ENCODE peak calls at places on chromosome 16, in seven cellular contexts. J is AG09309, B is BE2C, G is cardiac fibroblast, T is HepG2, L is coronary artery, M is ascending aorta. V is an unnamed sample.

GRCh38 chr16:14057878-14058382 is 13.2 kb upstream of the MRTFB start:
- DNase-seq in M (peak), L (no peak), B (no peak), G (peak), T (no peak), J (no peak), V (peak)

GRCh38 chr16:8751481-8752311 is 45.7 kb downstream of the TMEM186 start:
- DNase-seq in G (peak), J (peak), L (no peak), T (peak), B (no peak), M (no peak), V (no peak)

GRCh38 chr16:58012481-58012880 is 11.3 kb downstream of the USB1 start:
- DNase-seq in T (no peak), M (no peak), B (no peak), G (no peak), J (no peak), L (no peak), V (no peak)

GRCh38 chr16:66058181-66058580 is 308.3 kb upstream of the CDH5 start:
- DNase-seq in L (no peak), J (peak), G (peak), B (no peak), M (no peak), T (no peak), V (no peak)

GRCh38 chr16:11101283-11101682 is 154.7 kb downstream of the SOCS1 start:
- DNase-seq in G (no peak), B (no peak), L (no peak), M (no peak), J (no peak), T (no peak), V (no peak)

GRCh38 chr16:81939164-81940067 is 71.9 kb downstream of the SDR42E1 start:
- DNase-seq in B (no peak), J (no peak), L (no peak), T (no peak), M (no peak), G (no peak), V (no peak)

GRCh38 chr16:35562919-35563318 is 2103.5 kb downstream of the TP53TG3F start:
- DNase-seq in J (no peak), M (no peak), T (no peak), G (no peak), B (no peak), L (no peak), V (no peak)

GRCh38 chr16:55116165-55116894 is 185.7 kb downstream of the IRX5 start:
- DNase-seq in M (no peak), B (no peak), L (no peak), J (peak), G (no peak), T (no peak), V (no peak)

GRCh38 chr16:79007614-79008013 is 592.9 kb downstream of the MAF start:
- DNase-seq in G (no peak), J (no peak), B (no peak), T (no peak), L (no peak), M (no peak), V (no peak)

GRCh38 chr16:51434567-51435198 is 283.6 kb upstream of the SALL1 start:
- DNase-seq in G (no peak), J (no peak), L (no peak), T (no peak), B (no peak), M (no peak), V (no peak)

GRCh38 chr16:88963583-88963982 is 13.4 kb downstream of the CBFA2T3 start:
- DNase-seq in J (no peak), B (no peak), L (no peak), T (no peak), M (no peak), G (no peak), V (no peak)

GRCh38 chr16:82748026-82748425 is 121.3 kb downstream of the CDH13 start:
- DNase-seq in T (no peak), M (peak), B (no peak), J (peak), G (peak), L (no peak), V (no peak)

GRCh38 chr16:57258910-57259475 is 13.9 kb downstream of the ARL2BP start:
- DNase-seq in G (no peak), T (no peak), J (no peak), B (no peak), M (peak), L (no peak), V (no peak)

GRCh38 chr16:59204589-59204988 is 470.5 kb upstream of the GOT2 start:
- DNase-seq in B (no peak), G (no peak), L (no peak), J (no peak), M (no peak), T (no peak), V (no peak)

GRCh38 chr16:10297341-10298006 is 88.4 kb upstream of the ATF7IP2 start:
- DNase-seq in L (no peak), M (peak), B (no peak), J (no peak), G (no peak), T (peak), V (no peak)

GRCh38 chr16:27475561-27475960 is 73.6 kb downstream of the IL21R start:
- DNase-seq in J (peak), L (no peak), T (no peak), M (no peak), B (no peak), G (peak), V (no peak)

GRCh38 chr16:19415461-19415860 is 2.2 kb upstream of the TMC5 start:
- DNase-seq in G (no peak), M (no peak), J (no peak), B (no peak), L (no peak), T (no peak), V (no peak)

GRCh38 chr16:19406891-19407491 is 10.7 kb upstream of the TMC5 start:
- DNase-seq in M (no peak), J (no peak), T (no peak), G (no peak), B (no peak), L (no peak), V (no peak)

GRCh38 chr16:19415918-19416317 is 1.8 kb upstream of the TMC5 start:
- DNase-seq in J (no peak), G (no peak), T (no peak), M (no peak), L (no peak), B (no peak), V (no peak)

GRCh38 chr16:19411298-19411697 is 6.4 kb upstream of the TMC5 start:
- DNase-seq in M (no peak), J (no peak), G (no peak), B (no peak), T (no peak), L (no peak), V (no peak)

GRCh38 chr16:19410435-19411153 is 7.1 kb upstream of the TMC5 start:
- DNase-seq in B (peak), M (no peak), J (no peak), G (no peak), T (no peak), L (no peak), V (no peak)
- TF ChIP-seq CTCF in B (no peak), M (no peak), J (no peak), G (no peak), T (peak), L (no peak), V (no peak)

GRCh38 chr16:48420437-48420836 is 35.2 kb upstream of the SIAH1 start:
- DNase-seq in L (no peak), B (no peak), T (no peak), M (no peak), J (no peak), G (no peak), V (no peak)
- TF ChIP-seq CTCF in L (no peak), B (no peak), T (no peak), M (no peak), J (no peak), G (no peak), V (no peak)

GRCh38 chr16:576197-576822 is 6.5 kb downstream of the PIGQ start:
- DNase-seq in J (no peak), M (no peak), G (no peak), T (no peak), L (no peak), B (no peak), V (no peak)
- TF ChIP-seq CTCF in J (no peak), M (no peak), G (no peak), T (peak), L (no peak), B (no peak), V (no peak)

GRCh38 chr16:80369138-80369537 is 171.7 kb upstream of the DYNLRB2 start:
- DNase-seq in L (peak), M (no peak), B (no peak), T (no peak), G (no peak), J (no peak), V (peak)

GRCh38 chr16:80372341-80372740 is 168.5 kb upstream of the DYNLRB2 start:
- DNase-seq in J (no peak), G (no peak), B (no peak), L (no peak), M (no peak), T (no peak), V (no peak)

GRCh38 chr16:80367037-80367658 is 173.6 kb upstream of the DYNLRB2 start:
- DNase-seq in B (no peak), L (no peak), G (no peak), J (no peak), M (no peak), T (no peak), V (no peak)

GRCh38 chr16:80366023-80366422 is 174.8 kb upstream of the DYNLRB2 start:
- DNase-seq in G (no peak), B (no peak), L (no peak), J (no peak), T (no peak), M (no peak), V (no peak)

GRCh38 chr16:80369559-80369958 is 171.2 kb upstream of the DYNLRB2 start:
- DNase-seq in J (peak), L (peak), B (no peak), T (peak), M (no peak), G (peak), V (peak)
- TF ChIP-seq CTCF in J (peak), L (peak), B (no peak), T (peak), M (peak), G (peak), V (peak)

GRCh38 chr16:31456988-31457360 is 2.3 kb upstream of the ARMC5 start:
- DNase-seq in G (no peak), J (no peak), M (peak), B (no peak), L (no peak), T (no peak), V (no peak)

GRCh38 chr16:31452631-31453106 is 6.6 kb upstream of the ARMC5 start:
- DNase-seq in T (no peak), B (no peak), G (peak), L (no peak), J (peak), M (peak), V (no peak)

GRCh38 chr16:31458073-31458834 is 1.0 kb upstream of the ARMC5 start:
- DNase-seq in M (no peak), B (peak), G (peak), J (no peak), L (no peak), T (peak), V (no peak)

GRCh38 chr16:31453255-31454204 is 5.8 kb upstream of the ARMC5 start:
- DNase-seq in G (peak), B (no peak), M (peak), J (no peak), T (peak), L (no peak), V (no peak)

DNA sequence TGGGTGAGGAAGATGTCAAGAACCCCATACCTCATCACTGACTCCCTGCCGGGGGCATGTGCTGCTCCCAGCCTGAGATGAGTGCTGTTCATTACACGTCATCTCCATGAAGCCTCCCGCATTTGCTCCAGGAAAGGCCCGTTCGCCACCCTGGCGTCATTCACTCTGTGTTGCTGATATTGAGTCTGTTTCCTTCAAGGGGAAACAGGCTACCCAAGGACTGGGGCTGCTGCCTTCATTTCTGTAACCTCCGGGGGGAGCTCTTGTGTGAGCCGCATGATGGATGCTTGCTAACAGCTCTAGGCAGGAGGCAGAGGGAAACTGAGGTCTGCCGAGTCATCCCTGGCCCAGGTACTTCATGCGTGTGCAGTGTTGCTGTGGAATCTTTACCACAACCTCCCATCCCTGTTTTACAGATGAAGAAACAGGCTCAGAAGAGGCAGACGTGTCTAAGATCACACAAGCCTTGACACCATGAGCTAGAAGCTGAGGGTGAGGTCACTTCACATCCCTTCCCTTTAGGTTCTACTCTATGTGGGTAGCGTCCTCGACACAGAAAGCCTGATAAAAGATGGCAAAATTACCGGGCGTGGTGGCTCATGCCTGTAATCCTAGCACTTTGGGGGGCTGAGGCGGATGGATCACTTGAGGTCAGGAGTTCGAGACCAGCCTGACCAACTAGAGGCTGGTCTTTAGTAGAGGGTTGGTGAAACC is 3.5 kb upstream of the ARMC5 start:
- DNase-seq in G (peak), M (no peak), J (no peak), T (no peak), B (peak), L (no peak), V (no peak)
- TF ChIP-seq CTCF in G (peak), M (no peak), J (no peak), T (peak), B (peak), L (no peak), V (peak)

DNA sequence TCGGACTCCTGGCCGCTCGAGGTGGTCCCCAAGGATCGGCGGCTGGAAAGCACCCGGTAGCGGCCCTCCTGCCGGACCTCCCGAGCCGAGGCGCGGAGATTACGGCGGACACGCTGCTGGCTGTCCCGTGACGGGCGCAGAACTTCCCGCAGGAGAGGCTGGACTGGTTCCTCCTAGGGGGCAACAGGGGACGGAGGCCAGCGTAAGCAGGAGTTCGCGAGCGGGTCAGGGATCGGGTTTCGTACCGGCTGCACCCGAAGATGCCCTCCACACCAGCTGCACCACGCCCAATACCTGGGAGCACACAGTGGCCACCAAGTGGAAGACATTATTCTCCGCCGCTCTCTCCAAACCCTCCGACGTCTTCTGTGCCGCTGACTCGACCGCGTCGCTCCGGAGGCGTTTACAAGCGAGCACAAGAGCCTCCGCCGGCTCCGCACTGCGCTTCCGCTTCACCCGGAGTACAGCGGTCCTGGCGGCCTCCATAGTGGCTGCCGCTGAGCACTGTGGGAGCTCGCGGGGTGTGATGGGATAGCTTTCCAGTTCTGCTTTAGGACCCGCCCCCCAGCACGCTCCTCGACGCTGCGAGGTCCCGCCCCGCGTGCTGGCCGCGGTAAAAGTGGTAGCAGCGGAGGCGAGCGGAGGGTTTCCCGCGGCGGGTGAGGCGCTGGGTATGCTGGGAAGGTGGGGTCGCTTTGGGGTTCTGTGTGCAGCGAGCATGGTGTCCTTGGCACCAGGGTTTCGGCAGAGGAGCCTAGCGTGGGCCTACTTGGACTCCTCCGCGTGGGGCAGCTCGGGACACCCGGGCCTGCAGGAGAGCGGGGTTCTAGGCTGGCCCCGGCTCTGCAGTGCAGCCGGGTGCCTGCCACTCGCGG is at the start of the genes PRMT7 and SLC7A6OS:
- DNase-seq in G (peak), J (peak), L (peak), M (peak), B (peak), T (peak), V (peak)
- TF ChIP-seq CTCF in G (peak), J (peak), L (peak), M (peak), B (peak), T (peak), V (peak)

GRCh38 chr16:49382916-49383315 is 9.3 kb downstream of the C16orf78 start:
- DNase-seq in L (no peak), T (peak), G (no peak), B (peak), J (no peak), M (no peak), V (peak)
- TF ChIP-seq CTCF in L (no peak), T (peak), G (no peak), B (peak), J (no peak), M (no peak), V (no peak)

GRCh38 chr16:75256059-75256870 is 4.8 kb upstream of the BCAR1 start:
- DNase-seq in G (no peak), J (no peak), B (no peak), L (peak), T (peak), M (peak), V (no peak)
- TF ChIP-seq CTCF in G (no peak), J (no peak), B (no peak), L (no peak), T (peak), M (no peak), V (no peak)

GRCh38 chr16:77063617-77064016 is 127.4 kb upstream of the MON1B start:
- DNase-seq in J (no peak), G (no peak), L (no peak), B (no peak), T (no peak), M (no peak), V (no peak)

GRCh38 chr16:77059441-77059840 is 131.5 kb upstream of the MON1B start:
- DNase-seq in B (no peak), T (no peak), G (peak), M (no peak), J (no peak), L (no peak), V (no peak)

GRCh38 chr16:77060614-77061013 is 130.4 kb upstream of the MON1B start:
- DNase-seq in M (no peak), L (no peak), B (no peak), T (no peak), G (no peak), J (no peak), V (no peak)

GRCh38 chr16:77064037-77064436 is 127.0 kb upstream of the MON1B start:
- DNase-seq in G (no peak), M (no peak), B (no peak), T (no peak), J (no peak), L (no peak), V (no peak)

GRCh38 chr16:77062878-77063566 is 128.0 kb upstream of the MON1B start:
- DNase-seq in M (no peak), J (no peak), L (no peak), T (no peak), G (no peak), B (no peak), V (no peak)
- TF ChIP-seq CTCF in M (no peak), J (no peak), L (no peak), T (no peak), G (no peak), B (peak), V (no peak)

V was measured in osteocyte.